ENCODE peak calls at places on chromosomes 6 and 20, in six cellular contexts. V is kidney epithelial cell, F is fibroblast of lung, L is mesenchymal stem cell, I is cardiac muscle cell, W is heart left ventricle. D is an unnamed sample. For H3K36me3, the result is how much of the 10 kb centered on the place peaks cover.

GRCh38 chr6:11126876-11127275 is 15.4 kb upstream of the ERVFRD-1 start:
- DNase-seq in V (no peak), F (peak), L (no peak), I (no peak), W (no peak), D (no peak)

GRCh38 chr20:19696620-19697019 is 61.4 kb upstream of the RIN2 start:
- DNase-seq in V (no peak), F (no peak), L (no peak), I (no peak), W (no peak), D (no peak)

GRCh38 chr20:41482647-41483552 is 116.3 kb upstream of the EMILIN3 start:
- DNase-seq in V (peak), F (peak), L (peak), I (peak), W (no peak), D (no peak)

GRCh38 chr20:9081423-9081966 is 12.6 kb downstream of the PLCB4 start:
- DNase-seq in V (no peak), F (no peak), L (no peak), I (no peak), W (no peak), D (no peak)

GRCh38 chr6:142783499-142783898 is 161.5 kb downstream of the HIVEP2 start:
- DNase-seq in V (no peak), F (peak), L (no peak), I (no peak), W (no peak), D (no peak)

GRCh38 chr20:4090756-4091331 is 75.5 kb upstream of the RNF24 start:
- DNase-seq in V (no peak), F (peak), L (peak), I (peak), W (no peak), D (peak)

GRCh38 chr6:106092279-106092678 is 6.1 kb downstream of the PRDM1 start:
- DNase-seq in V (no peak), F (no peak), L (no peak), I (no peak), W (no peak), D (no peak)

GRCh38 chr20:21516861-21517565 is 3.1 kb upstream of the NKX2-2 start:
- DNase-seq in V (no peak), F (no peak), L (no peak), I (no peak), W (no peak), D (no peak)

GRCh38 chr6:43934803-43935602 is 165.0 kb downstream of the VEGFA start:
- DNase-seq in V (no peak), F (no peak), L (no peak), I (no peak), W (no peak), D (no peak)

GRCh38 chr6:34680802-34681515 is 15.6 kb downstream of the ILRUN start:
- DNase-seq in V (no peak), F (peak), L (peak), I (no peak), W (no peak), D (no peak)

GRCh38 chr6:34241351-34242215 is 4.9 kb downstream of the HMGA1 start:
- DNase-seq in V (no peak), F (no peak), L (no peak), I (no peak), W (no peak), D (no peak)

GRCh38 chr20:20312562-20312961 is 55.3 kb upstream of the INSM1 start:
- DNase-seq in V (no peak), F (no peak), L (no peak), I (no peak), W (no peak), D (no peak)

GRCh38 chr6:142087950-142088857 is 44.5 kb upstream of the GJE1 start:
- DNase-seq in V (no peak), F (no peak), L (no peak), I (no peak), W (no peak), D (no peak)

GRCh38 chr6:131952886-131953509 is 1.8 kb upstream of the CCN2 start:
- DNase-seq in V (no peak), F (no peak), L (no peak), I (no peak), W (no peak), D (no peak)

GRCh38 chr20:19699132-19699971 is 58.7 kb upstream of the RIN2 start:
- DNase-seq in V (peak), F (peak), L (peak), I (peak), W (no peak), D (peak)

GRCh38 chr20:17722493-17723300 is 22.9 kb downstream of the BANF2 start:
- DNase-seq in V (no peak), F (no peak), L (no peak), I (no peak), W (no peak), D (no peak)

GRCh38 chr20:63101781-63102719 is 95.3 kb upstream of the BHLHE23 start:
- DNase-seq in V (no peak), F (peak), L (peak), I (peak), W (peak), D (no peak)

GRCh38 chr6:63636516-63636968 is 940 bp downstream of the PHF3 start:
- DNase-seq in V (no peak), F (peak), L (peak), I (peak), W (peak), D (peak)

GRCh38 chr6:36577298-36577697 is 16.9 kb upstream of the SRSF3 start:
- DNase-seq in V (peak), F (peak), L (peak), I (peak), W (no peak), D (peak)

GRCh38 chr6:137136065-137136464 is 37.4 kb downstream of the IL22RA2 start:
- DNase-seq in V (no peak), F (no peak), L (no peak), I (peak), W (no peak), D (no peak)

GRCh38 chr6:135812085-135812526 is 39.4 kb upstream of the PDE7B start:
- DNase-seq in V (no peak), F (peak), L (peak), I (peak), W (peak), D (peak)

DNA sequence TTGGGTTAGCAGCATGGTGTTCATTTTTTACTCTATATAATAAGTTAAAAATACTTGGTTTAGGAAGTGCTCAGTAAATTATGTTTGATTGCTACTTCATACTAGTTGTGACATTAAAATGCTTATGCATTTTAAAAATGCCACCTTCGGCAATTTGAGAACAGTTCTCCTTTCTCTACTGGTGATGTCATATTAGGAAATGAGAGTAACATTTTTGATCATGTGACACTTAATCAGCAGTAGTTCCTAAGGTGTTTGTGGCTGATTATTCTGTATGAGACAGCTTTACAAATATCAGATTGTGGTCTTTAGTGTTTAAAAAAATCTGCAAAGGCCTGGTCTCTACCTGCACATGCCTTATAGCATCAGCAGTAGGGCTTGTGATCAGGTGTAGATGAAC is 4.4 kb downstream of the GZF1 start:
- DNase-seq in V (no peak), F (no peak), L (no peak), I (no peak), W (no peak), D (no peak)
- H3K36me3 ChIP-seq in V (under half), F (under half), L (half or more), I (under half), W (half or more), D (under half)

GRCh38 chr20:51791626-51792025 is 10.7 kb downstream of the SALL4 start:
- DNase-seq in V (no peak), F (no peak), L (no peak), I (no peak), W (no peak), D (no peak)

GRCh38 chr20:51789434-51789833 is 12.9 kb downstream of the SALL4 start:
- DNase-seq in V (no peak), F (no peak), L (no peak), I (no peak), W (no peak), D (no peak)

GRCh38 chr20:51792960-51793359 is 9.4 kb downstream of the SALL4 start:
- DNase-seq in V (no peak), F (no peak), L (no peak), I (no peak), W (no peak), D (no peak)

GRCh38 chr20:51788822-51789221 is 13.5 kb downstream of the SALL4 start:
- DNase-seq in V (no peak), F (no peak), L (no peak), I (no peak), W (no peak), D (no peak)

GRCh38 chr20:51790256-51790655 is 12.1 kb downstream of the SALL4 start:
- DNase-seq in V (no peak), F (no peak), L (no peak), I (no peak), W (no peak), D (no peak)
- H3K36me3 ChIP-seq in V (under half), F (under half), L (under half), I (under half), W (under half), D (under half)

DNA sequence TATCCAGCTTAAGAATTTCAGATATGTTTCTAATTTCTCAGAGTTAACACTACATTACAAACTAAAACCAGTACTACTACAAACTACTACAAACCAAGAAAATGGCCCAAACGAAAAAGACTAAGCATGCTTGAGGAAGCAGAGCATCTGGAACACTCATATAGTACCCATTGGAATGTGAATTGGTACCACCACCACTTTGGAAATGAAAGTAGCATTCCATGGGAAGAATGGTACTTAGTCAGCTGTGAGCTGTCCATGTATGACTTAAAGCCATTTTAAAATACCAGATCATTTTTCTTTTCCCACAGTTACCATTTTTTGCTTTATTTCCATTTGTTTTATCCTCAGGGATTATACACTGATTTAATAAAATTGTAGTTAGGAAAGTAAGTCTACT is 30.5 kb downstream of the FBXO9 start:
- DNase-seq in V (no peak), F (peak), L (no peak), I (no peak), W (no peak), D (no peak)
- H3K36me3 ChIP-seq in V (under half), F (under half), L (half or more), I (half or more), W (half or more), D (under half)

GRCh38 chr6:118501099-118501498 is 47.0 kb upstream of the PLN start:
- DNase-seq in V (no peak), F (no peak), L (no peak), I (no peak), W (no peak), D (no peak)

GRCh38 chr6:118504611-118505010 is 43.5 kb upstream of the PLN start:
- DNase-seq in V (no peak), F (no peak), L (no peak), I (no peak), W (no peak), D (no peak)

GRCh38 chr6:118501816-118502568 is 46.1 kb upstream of the PLN start:
- DNase-seq in V (no peak), F (no peak), L (peak), I (no peak), W (no peak), D (no peak)

GRCh38 chr6:118495639-118496296 is 52.3 kb upstream of the PLN start:
- DNase-seq in V (peak), F (peak), L (peak), I (no peak), W (no peak), D (no peak)

GRCh38 chr6:118500130-118501015 is 47.7 kb upstream of the PLN start:
- DNase-seq in V (no peak), F (no peak), L (peak), I (no peak), W (no peak), D (no peak)
- H3K36me3 ChIP-seq in V (under half), F (under half), L (under half), I (under half), W (under half), D (under half)